ENCODE peak calls at places on chromosome 10, in four cellular contexts. G is prostate gland, P is endothelial cell of umbilical vein, V is breast epithelium. R is an unnamed sample.

GRCh38 chr10:6067457-6067856 is 5.3 kb upstream of the IL2RA start:
- DNase-seq in G (no peak), P (no peak), V (no peak), R (no peak)

GRCh38 chr10:31833753-31834152 is 94.9 kb downstream of the ARHGAP12 start:
- DNase-seq in G (no peak), P (no peak), V (no peak), R (no peak)

GRCh38 chr10:3085785-3086567 is 18.6 kb downstream of the PFKP start:
- DNase-seq in G (no peak), P (peak), V (no peak), R (no peak)

GRCh38 chr10:127989481-127989964 is 82.6 kb downstream of the PTPRE start:
- DNase-seq in G (no peak), P (peak), V (no peak), R (no peak)

GRCh38 chr10:12690525-12691139 is 310.9 kb downstream of the CCDC3 start:
- DNase-seq in G (no peak), P (no peak), V (no peak), R (no peak)

GRCh38 chr10:44986670-44987069 is 8.1 kb upstream of the DEPP1 start:
- DNase-seq in G (no peak), P (no peak), V (no peak), R (no peak)

GRCh38 chr10:123640016-123640535 is 26.1 kb upstream of the GPR26 start:
- DNase-seq in G (no peak), P (no peak), V (no peak), R (no peak)

GRCh38 chr10:87054373-87055295 is 34.5 kb downstream of the FAM25A start:
- DNase-seq in G (no peak), P (peak), V (no peak), R (no peak)

GRCh38 chr10:43649149-43649523 is 455 bp upstream of the ZNF32 start:
- DNase-seq in G (no peak), P (no peak), V (no peak), R (no peak)

GRCh38 chr10:4947635-4948596 is 15.3 kb upstream of the AKR1C1 start:
- DNase-seq in G (peak), P (peak), V (no peak), R (no peak)

GRCh38 chr10:23172846-23173548 is 19.1 kb upstream of the PTF1A start:
- DNase-seq in G (no peak), P (no peak), V (no peak), R (no peak)

GRCh38 chr10:65112573-65112972 is 1591.4 kb downstream of the REEP3 start:
- DNase-seq in G (no peak), P (no peak), V (no peak), R (no peak)

GRCh38 chr10:97759157-97759980 is 12.4 kb downstream of the SFRP5 start:
- DNase-seq in G (peak), P (peak), V (no peak), R (peak)

GRCh38 chr10:24912214-24912613 is 40.2 kb downstream of the PRTFDC1 start:
- DNase-seq in G (no peak), P (peak), V (no peak), R (no peak)

GRCh38 chr10:88949912-88950664 is 2.5 kb downstream of the ACTA2 start:
- DNase-seq in G (no peak), P (peak), V (no peak), R (no peak)

GRCh38 chr10:52313350-52314006 is 603 bp upstream of the DKK1 start:
- DNase-seq in G (no peak), P (peak), V (no peak), R (peak)

GRCh38 chr10:58577394-58577793 is 64.7 kb downstream of the BICC1 start:
- DNase-seq in G (no peak), P (no peak), V (no peak), R (no peak)

GRCh38 chr10:17386616-17387075 is 67.7 kb downstream of the ST8SIA6 start:
- DNase-seq in G (no peak), P (no peak), V (no peak), R (no peak)

GRCh38 chr10:8829592-8829991 is 775.1 kb downstream of the GATA3 start:
- DNase-seq in G (no peak), P (no peak), V (no peak), R (no peak)

GRCh38 chr10:60446855-60447254 is 57.2 kb upstream of the ANK3 start:
- DNase-seq in G (peak), P (peak), V (peak), R (no peak)

GRCh38 chr10:107546239-107546638 is 381.7 kb upstream of the SORCS1 start:
- DNase-seq in G (no peak), P (no peak), V (no peak), R (no peak)

GRCh38 chr10:3668276-3668960 is 116.6 kb downstream of the KLF6 start:
- DNase-seq in G (peak), P (no peak), V (peak), R (peak)

GRCh38 chr10:54800677-54801480 is at the start of gene PCDH15:
- DNase-seq in G (no peak), P (peak), V (no peak), R (no peak)

GRCh38 chr10:128629111-128630096 is 503.2 kb upstream of the MKI67 start:
- DNase-seq in G (no peak), P (no peak), V (peak), R (no peak)

GRCh38 chr10:113084031-113084430 is 134.0 kb downstream of the TCF7L2 start:
- DNase-seq in G (no peak), P (no peak), V (no peak), R (no peak)

GRCh38 chr10:97683556-97684357 is 3.3 kb downstream of the AVPI1 start:
- DNase-seq in G (no peak), P (peak), V (no peak), R (peak)

GRCh38 chr10:91642831-91643692 is 10.2 kb upstream of the PPP1R3C start:
- DNase-seq in G (no peak), P (no peak), V (no peak), R (no peak)

GRCh38 chr10:72353028-72353962 is 1.4 kb downstream of the DNAJB12 start:
- DNase-seq in G (no peak), P (peak), V (no peak), R (no peak)

GRCh38 chr10:58588673-58589265 is 76.1 kb downstream of the BICC1 start:
- DNase-seq in G (no peak), P (no peak), V (no peak), R (no peak)

GRCh38 chr10:99085358-99085757 is 150.3 kb downstream of the HPSE2 start:
- DNase-seq in G (no peak), P (no peak), V (no peak), R (no peak)

GRCh38 chr10:116918583-116918982 is 69.3 kb downstream of the ENO4 start:
- DNase-seq in G (no peak), P (no peak), V (no peak), R (no peak)

GRCh38 chr10:7338469-7338868 is 72.4 kb downstream of the SFMBT2 start:
- DNase-seq in G (no peak), P (no peak), V (no peak), R (no peak)

GRCh38 chr10:75401569-75402485 is at the start of gene ZNF503:
- DNase-seq in G (peak), P (peak), V (peak), R (peak)

GRCh38 chr10:92181575-92181974 is 109.3 kb downstream of the CPEB3 start:
- DNase-seq in G (no peak), P (peak), V (no peak), R (no peak)

GRCh38 chr10:124429576-124429975 is 10.9 kb upstream of the OAT start:
- DNase-seq in G (no peak), P (no peak), V (no peak), R (peak)

GRCh38 chr10:48550071-48550691 is 54.7 kb downstream of the ARHGAP22 start:
- DNase-seq in G (no peak), P (peak), V (no peak), R (no peak)

GRCh38 chr10:44577533-44577932 is 192.6 kb upstream of the CXCL12 start:
- DNase-seq in G (no peak), P (no peak), V (no peak), R (no peak)

GRCh38 chr10:34866848-34867247 is 51.8 kb upstream of the PARD3 start:
- DNase-seq in G (no peak), P (no peak), V (no peak), R (peak)

GRCh38 chr10:113267616-113268015 is 285.2 kb upstream of the HABP2 start:
- DNase-seq in G (no peak), P (no peak), V (no peak), R (no peak)

GRCh38 chr10:123993534-123994416 is 99.6 kb downstream of the CHST15 start:
- DNase-seq in G (no peak), P (no peak), V (no peak), R (no peak)

GRCh38 chr10:132102071-132102716 is 36.4 kb downstream of the JAKMIP3 start:
- DNase-seq in G (no peak), P (no peak), V (peak), R (no peak)
- TF ChIP-seq POLR2AphosphoS5 in G (no peak), P (no peak), V (no peak), R (no peak)

DNA sequence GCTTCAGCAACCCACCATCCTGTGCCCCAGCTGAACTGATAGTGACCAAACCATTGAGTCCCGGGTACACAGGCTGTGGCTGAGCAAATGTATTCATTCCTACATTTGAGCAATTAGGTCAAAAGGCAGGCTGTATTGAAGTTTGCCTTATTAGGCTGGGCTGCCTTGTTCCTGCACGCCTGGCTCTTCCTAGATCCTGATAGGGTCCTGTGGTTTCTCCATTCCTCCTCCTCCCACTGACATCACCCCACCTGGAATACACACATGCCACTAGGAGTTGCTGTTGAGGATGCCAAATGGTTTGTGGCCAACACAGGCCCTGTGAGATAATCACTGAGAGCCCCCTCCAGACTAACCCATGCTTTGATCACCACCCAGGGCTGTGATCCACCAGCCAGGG is 66.4 kb upstream of the FGFR2 start:
- DNase-seq in G (no peak), P (no peak), V (no peak), R (no peak)
- TF ChIP-seq POLR2AphosphoS5 in G (no peak), P (no peak), V (no peak), R (no peak)

DNA sequence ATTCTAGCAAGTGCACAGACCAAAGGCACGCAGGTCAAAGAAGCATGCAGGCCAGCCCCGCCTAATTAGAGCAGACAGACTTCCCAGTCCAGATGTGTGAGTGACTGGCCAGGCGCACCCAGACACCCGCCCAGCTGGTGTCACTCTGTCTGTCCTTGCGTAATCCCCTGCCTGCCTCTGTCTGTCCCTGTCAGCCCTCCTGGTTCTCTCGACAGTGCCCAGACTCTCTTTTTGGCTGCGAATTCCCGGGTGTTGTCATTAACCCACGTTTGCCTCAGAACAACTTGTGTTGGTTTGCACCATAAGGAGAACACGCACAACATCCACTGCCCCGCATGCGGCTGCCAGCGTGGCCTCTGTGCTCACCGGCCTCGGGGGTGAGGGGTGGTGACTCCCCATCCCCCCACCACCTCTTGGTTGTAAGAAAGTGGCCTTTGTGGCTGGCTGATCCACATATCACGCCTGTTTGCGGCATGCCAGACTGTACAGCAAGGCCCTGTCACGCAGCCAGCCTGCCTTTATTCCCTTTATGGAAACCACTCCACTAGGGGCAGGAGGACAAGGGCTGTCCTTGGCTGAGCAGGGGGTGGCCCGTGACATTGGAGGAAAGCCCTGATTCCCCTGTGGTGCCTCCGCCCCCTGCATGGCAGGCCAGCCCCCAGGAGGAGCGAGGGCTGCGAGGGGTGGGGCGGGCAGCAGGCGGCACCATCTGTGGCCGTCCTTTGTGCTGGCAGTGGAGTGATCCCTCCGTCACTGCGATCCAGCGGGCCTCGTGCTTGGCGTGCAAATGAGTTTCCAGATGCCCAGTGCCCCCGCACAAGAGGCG is 72.8 kb upstream of the PPIF start:
- DNase-seq in G (peak), P (no peak), V (peak), R (peak)
- TF ChIP-seq POLR2AphosphoS5 in G (peak), P (no peak), V (peak), R (peak)

DNA sequence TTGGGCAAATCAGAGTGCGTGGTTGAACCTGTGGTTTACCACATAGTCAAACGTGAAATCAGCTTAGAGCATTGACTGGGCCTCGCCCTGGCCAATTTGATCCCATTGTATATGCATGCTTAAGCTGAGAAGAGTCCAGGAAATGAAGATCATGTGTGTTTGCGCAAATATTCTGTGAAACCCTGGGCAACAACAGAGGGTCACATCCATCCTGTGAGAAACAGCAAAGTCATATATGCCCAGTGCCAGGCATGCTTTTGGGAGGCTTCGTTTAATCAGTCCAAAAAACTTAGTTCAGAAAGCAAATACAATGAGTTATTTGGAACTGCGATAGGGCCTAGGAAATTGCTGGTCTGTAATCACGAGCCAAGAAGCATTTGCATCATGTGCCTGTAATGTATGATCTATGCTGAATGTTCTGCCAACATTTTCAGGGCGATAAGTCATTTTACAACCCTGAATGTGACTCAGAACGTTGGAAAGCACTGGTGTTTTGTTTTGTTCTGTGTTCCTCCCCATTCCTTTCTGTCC is 412.1 kb upstream of the CELF2 start:
- DNase-seq in G (peak), P (peak), V (no peak), R (peak)
- TF ChIP-seq POLR2AphosphoS5 in G (peak), P (no peak), V (peak), R (peak)

GRCh38 chr10:1127629-1128028 is 71.4 kb downstream of the WDR37 start:
- DNase-seq in G (no peak), P (no peak), V (no peak), R (no peak)
- TF ChIP-seq POLR2AphosphoS5 in G (no peak), P (no peak), V (no peak), R (no peak)

GRCh38 chr10:62067560-62067959 is 166.1 kb downstream of the ARID5B start:
- DNase-seq in G (no peak), P (no peak), V (no peak), R (no peak)

GRCh38 chr10:62071846-62072281 is 170.4 kb downstream of the ARID5B start:
- DNase-seq in G (no peak), P (no peak), V (no peak), R (no peak)

GRCh38 chr10:62068464-62068863 is 167.0 kb downstream of the ARID5B start:
- DNase-seq in G (peak), P (no peak), V (no peak), R (no peak)

GRCh38 chr10:62072901-62073300 is 171.4 kb downstream of the ARID5B start:
- DNase-seq in G (no peak), P (no peak), V (no peak), R (no peak)

GRCh38 chr10:62069452-62070191 is 168.1 kb downstream of the ARID5B start:
- DNase-seq in G (no peak), P (no peak), V (no peak), R (no peak)
- TF ChIP-seq POLR2AphosphoS5 in G (no peak), P (no peak), V (no peak), R (no peak)

GRCh38 chr10:11089272-11089671 is 71.6 kb downstream of the CELF2 start:
- DNase-seq in G (no peak), P (no peak), V (no peak), R (no peak)

GRCh38 chr10:11088709-11089108 is 71.0 kb downstream of the CELF2 start:
- DNase-seq in G (no peak), P (no peak), V (no peak), R (no peak)

GRCh38 chr10:11085545-11085944 is 67.9 kb downstream of the CELF2 start:
- DNase-seq in G (no peak), P (no peak), V (no peak), R (no peak)

GRCh38 chr10:11086177-11086576 is 68.5 kb downstream of the CELF2 start:
- DNase-seq in G (no peak), P (no peak), V (no peak), R (peak)

DNA sequence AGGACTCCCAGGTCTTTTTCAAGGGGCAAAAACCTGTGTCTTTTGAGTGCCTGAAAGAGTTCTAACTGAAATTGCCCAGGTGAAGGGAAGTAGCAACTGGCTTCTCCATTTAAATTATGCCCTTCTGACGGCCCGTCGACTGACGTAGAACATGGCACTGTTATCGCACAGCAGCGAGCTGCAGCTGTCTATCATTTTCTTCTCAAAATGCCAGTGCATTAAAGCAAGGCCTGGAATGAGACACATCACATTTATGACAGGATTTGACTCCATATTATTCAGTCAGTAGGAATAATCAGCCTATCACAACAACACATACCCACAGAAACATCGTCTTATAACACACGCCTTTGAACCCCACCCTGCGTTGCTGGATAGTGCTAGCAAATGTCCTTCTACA is 69.7 kb downstream of the CELF2 start:
- DNase-seq in G (no peak), P (no peak), V (no peak), R (no peak)
- TF ChIP-seq POLR2AphosphoS5 in G (no peak), P (no peak), V (no peak), R (no peak)

R was measured in transverse colon.